ENCODE peak calls at places on chromosomes 2 and 18, in nine cellular contexts. One of them, this sample, is unnamed.

GRCh38 chr2:177682006-177682405 is 289.4 kb downstream of the AGPS start:
- DNase-seq in psoas muscle: no peak
- DNase-seq in foreskin fibroblast: no peak
- DNase-seq in AG04449: no peak
- DNase-seq in aorta: no peak
- DNase-seq in naive thymus-derived CD4-positive, alpha-beta T cell: no peak
- DNase-seq in uterus: no peak
- DNase-seq in fibroblast of lung: no peak
- DNase-seq in epithelial cell of esophagus: no peak
- DNase-seq in this sample: no peak

GRCh38 chr2:79611448-79612016 is 98.7 kb downstream of the CTNNA2 start:
- DNase-seq in epithelial cell of esophagus: no peak
- DNase-seq in AG04449: no peak
- DNase-seq in foreskin fibroblast: no peak
- DNase-seq in psoas muscle: no peak
- DNase-seq in naive thymus-derived CD4-positive, alpha-beta T cell: no peak
- DNase-seq in fibroblast of lung: no peak
- DNase-seq in uterus: no peak
- DNase-seq in aorta: no peak
- DNase-seq in this sample: no peak

GRCh38 chr2:71463342-71463654 is 9.9 kb downstream of the DYSF start:
- DNase-seq in fibroblast of lung: no peak
- DNase-seq in naive thymus-derived CD4-positive, alpha-beta T cell: no peak
- DNase-seq in AG04449: no peak
- DNase-seq in uterus: no peak
- DNase-seq in aorta: no peak
- DNase-seq in psoas muscle: no peak
- DNase-seq in epithelial cell of esophagus: no peak
- DNase-seq in foreskin fibroblast: no peak
- DNase-seq in this sample: no peak

GRCh38 chr18:40708726-40709125 is 1246.3 kb upstream of the PIK3C3 start:
- DNase-seq in fibroblast of lung: no peak
- DNase-seq in epithelial cell of esophagus: peak
- DNase-seq in aorta: no peak
- DNase-seq in AG04449: no peak
- DNase-seq in foreskin fibroblast: no peak
- DNase-seq in uterus: no peak
- DNase-seq in psoas muscle: no peak
- DNase-seq in naive thymus-derived CD4-positive, alpha-beta T cell: no peak
- DNase-seq in this sample: no peak

GRCh38 chr18:24277516-24277915 is 120.1 kb downstream of the OSBPL1A start:
- DNase-seq in epithelial cell of esophagus: no peak
- DNase-seq in aorta: no peak
- DNase-seq in foreskin fibroblast: no peak
- DNase-seq in naive thymus-derived CD4-positive, alpha-beta T cell: no peak
- DNase-seq in uterus: no peak
- DNase-seq in psoas muscle: no peak
- DNase-seq in AG04449: no peak
- DNase-seq in fibroblast of lung: no peak
- DNase-seq in this sample: no peak

GRCh38 chr2:223460774-223461211 is 141.4 kb downstream of the SCG2 start:
- DNase-seq in fibroblast of lung: peak
- DNase-seq in uterus: no peak
- DNase-seq in psoas muscle: no peak
- DNase-seq in AG04449: peak
- DNase-seq in epithelial cell of esophagus: peak
- DNase-seq in foreskin fibroblast: peak
- DNase-seq in aorta: no peak
- DNase-seq in naive thymus-derived CD4-positive, alpha-beta T cell: no peak
- DNase-seq in this sample: peak

GRCh38 chr2:177161741-177162440 is 50.7 kb upstream of the HNRNPA3 start:
- DNase-seq in psoas muscle: no peak
- DNase-seq in epithelial cell of esophagus: peak
- DNase-seq in fibroblast of lung: peak
- DNase-seq in foreskin fibroblast: peak
- DNase-seq in naive thymus-derived CD4-positive, alpha-beta T cell: peak
- DNase-seq in aorta: no peak
- DNase-seq in uterus: no peak
- DNase-seq in AG04449: no peak
- DNase-seq in this sample: peak

GRCh38 chr2:134718956-134719814 is at the start of gene TMEM163:
- DNase-seq in psoas muscle: peak
- DNase-seq in fibroblast of lung: no peak
- DNase-seq in aorta: no peak
- DNase-seq in epithelial cell of esophagus: peak
- DNase-seq in uterus: no peak
- DNase-seq in AG04449: no peak
- DNase-seq in naive thymus-derived CD4-positive, alpha-beta T cell: peak
- DNase-seq in foreskin fibroblast: peak
- DNase-seq in this sample: no peak

GRCh38 chr18:55402731-55403405 is 185.1 kb downstream of the TCF4 start:
- DNase-seq in uterus: no peak
- DNase-seq in naive thymus-derived CD4-positive, alpha-beta T cell: no peak
- DNase-seq in epithelial cell of esophagus: no peak
- DNase-seq in foreskin fibroblast: peak
- DNase-seq in AG04449: no peak
- DNase-seq in psoas muscle: no peak
- DNase-seq in fibroblast of lung: peak
- DNase-seq in aorta: no peak
- DNase-seq in this sample: peak

GRCh38 chr2:204544961-204545860 is at the start of gene PARD3B:
- DNase-seq in aorta: peak
- DNase-seq in psoas muscle: peak
- DNase-seq in uterus: peak
- DNase-seq in fibroblast of lung: peak
- DNase-seq in foreskin fibroblast: peak
- DNase-seq in epithelial cell of esophagus: peak
- DNase-seq in naive thymus-derived CD4-positive, alpha-beta T cell: peak
- DNase-seq in AG04449: no peak
- DNase-seq in this sample: peak

GRCh38 chr18:59748628-59749360 is 51.6 kb upstream of the CCBE1 start:
- DNase-seq in foreskin fibroblast: peak
- DNase-seq in epithelial cell of esophagus: peak
- DNase-seq in uterus: no peak
- DNase-seq in psoas muscle: no peak
- DNase-seq in AG04449: peak
- DNase-seq in fibroblast of lung: peak
- DNase-seq in naive thymus-derived CD4-positive, alpha-beta T cell: no peak
- DNase-seq in aorta: no peak
- DNase-seq in this sample: peak

GRCh38 chr2:42101641-42102605 is 54.1 kb downstream of the PKDCC start:
- DNase-seq in aorta: peak
- DNase-seq in naive thymus-derived CD4-positive, alpha-beta T cell: peak
- DNase-seq in fibroblast of lung: peak
- DNase-seq in uterus: peak
- DNase-seq in AG04449: peak
- DNase-seq in psoas muscle: peak
- DNase-seq in epithelial cell of esophagus: peak
- DNase-seq in foreskin fibroblast: peak
- DNase-seq in this sample: peak

GRCh38 chr18:67496469-67496868 is 20.1 kb downstream of the DSEL start:
- DNase-seq in naive thymus-derived CD4-positive, alpha-beta T cell: no peak
- DNase-seq in fibroblast of lung: no peak
- DNase-seq in psoas muscle: no peak
- DNase-seq in foreskin fibroblast: no peak
- DNase-seq in AG04449: no peak
- DNase-seq in aorta: no peak
- DNase-seq in uterus: no peak
- DNase-seq in epithelial cell of esophagus: no peak
- DNase-seq in this sample: no peak

GRCh38 chr2:215961981-215962380 is 51.4 kb downstream of the MREG start:
- DNase-seq in aorta: no peak
- DNase-seq in uterus: no peak
- DNase-seq in psoas muscle: no peak
- DNase-seq in AG04449: no peak
- DNase-seq in epithelial cell of esophagus: no peak
- DNase-seq in foreskin fibroblast: no peak
- DNase-seq in naive thymus-derived CD4-positive, alpha-beta T cell: no peak
- DNase-seq in fibroblast of lung: no peak
- DNase-seq in this sample: no peak

GRCh38 chr2:67997528-67998267 is 65.1 kb downstream of the C1D start:
- DNase-seq in fibroblast of lung: peak
- DNase-seq in psoas muscle: no peak
- DNase-seq in aorta: no peak
- DNase-seq in foreskin fibroblast: peak
- DNase-seq in naive thymus-derived CD4-positive, alpha-beta T cell: no peak
- DNase-seq in epithelial cell of esophagus: peak
- DNase-seq in AG04449: no peak
- DNase-seq in uterus: no peak
- DNase-seq in this sample: no peak
- H3K4me3 ChIP-seq in fibroblast of lung: no peak
- H3K4me3 ChIP-seq in psoas muscle: no peak
- H3K4me3 ChIP-seq in aorta: no peak
- H3K4me3 ChIP-seq in foreskin fibroblast: no peak
- H3K4me3 ChIP-seq in naive thymus-derived CD4-positive, alpha-beta T cell: no peak
- H3K4me3 ChIP-seq in epithelial cell of esophagus: peak
- H3K4me3 ChIP-seq in AG04449: no peak
- H3K4me3 ChIP-seq in uterus: no peak
- H3K4me3 ChIP-seq in this sample: no peak

DNA sequence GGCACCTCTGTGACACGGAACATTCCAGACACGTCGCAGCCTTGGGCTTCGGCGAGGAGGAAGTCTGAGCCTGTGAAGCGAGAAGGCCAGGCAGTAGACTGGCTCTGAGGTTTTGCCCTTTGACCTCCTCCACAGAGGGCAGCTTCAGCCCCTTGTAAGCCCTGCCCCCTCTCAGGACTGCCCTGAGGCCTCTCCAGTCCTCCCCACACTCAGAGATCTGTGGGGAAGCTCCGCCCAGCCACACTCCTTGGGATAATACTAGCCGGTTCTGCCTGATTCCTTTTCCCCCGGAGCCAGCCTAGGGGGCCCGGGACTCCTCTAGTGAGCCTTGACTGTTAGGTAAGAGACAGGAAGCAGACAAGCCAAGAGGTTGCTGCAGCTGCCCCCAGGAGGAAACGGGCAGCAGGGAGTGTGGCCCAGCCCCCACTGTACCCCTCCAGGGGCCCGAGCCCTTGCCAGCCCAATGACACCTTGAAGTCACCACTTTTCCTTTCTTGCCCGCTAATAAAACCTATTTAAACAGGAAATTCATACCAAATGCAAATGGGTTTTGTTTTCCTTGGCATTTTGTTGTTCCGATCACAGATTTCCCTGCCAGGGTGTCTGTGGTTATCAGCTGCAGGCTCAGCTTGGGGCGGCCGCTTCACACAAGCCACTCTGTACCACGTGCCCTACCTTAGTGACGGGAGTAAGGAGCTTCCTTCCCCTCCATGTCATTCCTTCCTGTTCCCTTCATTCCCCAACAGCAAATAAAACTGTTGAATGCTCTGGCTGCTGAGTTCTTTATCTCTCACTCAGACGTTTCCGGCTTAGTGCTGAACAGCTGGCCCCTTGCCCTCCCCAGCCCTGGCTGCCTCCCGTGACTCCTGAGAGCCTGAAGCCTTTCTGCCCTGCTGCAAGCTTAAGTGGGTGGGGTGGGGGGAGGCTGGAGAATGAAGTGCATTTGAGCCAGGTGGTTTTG is 124.7 kb downstream of the CABLES1 start:
- DNase-seq in fibroblast of lung: peak
- DNase-seq in uterus: peak
- DNase-seq in naive thymus-derived CD4-positive, alpha-beta T cell: peak
- DNase-seq in epithelial cell of esophagus: peak
- DNase-seq in foreskin fibroblast: peak
- DNase-seq in AG04449: peak
- DNase-seq in psoas muscle: peak
- DNase-seq in aorta: peak
- DNase-seq in this sample: peak
- H3K4me3 ChIP-seq in fibroblast of lung: no peak
- H3K4me3 ChIP-seq in uterus: peak
- H3K4me3 ChIP-seq in naive thymus-derived CD4-positive, alpha-beta T cell: peak
- H3K4me3 ChIP-seq in epithelial cell of esophagus: no peak
- H3K4me3 ChIP-seq in foreskin fibroblast: peak
- H3K4me3 ChIP-seq in AG04449: peak
- H3K4me3 ChIP-seq in psoas muscle: peak
- H3K4me3 ChIP-seq in aorta: no peak
- H3K4me3 ChIP-seq in this sample: peak

GRCh38 chr2:88055436-88056128 is at the start of gene KRCC1:
- DNase-seq in foreskin fibroblast: peak
- DNase-seq in aorta: peak
- DNase-seq in naive thymus-derived CD4-positive, alpha-beta T cell: peak
- DNase-seq in AG04449: peak
- DNase-seq in epithelial cell of esophagus: peak
- DNase-seq in psoas muscle: peak
- DNase-seq in fibroblast of lung: peak
- DNase-seq in uterus: peak
- DNase-seq in this sample: peak

GRCh38 chr2:88054300-88055048 is 1.1 kb downstream of the KRCC1 start:
- DNase-seq in foreskin fibroblast: peak
- DNase-seq in epithelial cell of esophagus: no peak
- DNase-seq in uterus: no peak
- DNase-seq in psoas muscle: no peak
- DNase-seq in AG04449: no peak
- DNase-seq in fibroblast of lung: peak
- DNase-seq in aorta: no peak
- DNase-seq in naive thymus-derived CD4-positive, alpha-beta T cell: peak
- DNase-seq in this sample: peak

GRCh38 chr2:88055049-88055435 is 541 bp downstream of the KRCC1 start:
- DNase-seq in fibroblast of lung: peak
- DNase-seq in uterus: no peak
- DNase-seq in AG04449: no peak
- DNase-seq in psoas muscle: no peak
- DNase-seq in foreskin fibroblast: peak
- DNase-seq in aorta: no peak
- DNase-seq in epithelial cell of esophagus: peak
- DNase-seq in naive thymus-derived CD4-positive, alpha-beta T cell: no peak
- DNase-seq in this sample: peak

GRCh38 chr2:88051792-88052191 is 3.8 kb downstream of the KRCC1 start:
- DNase-seq in psoas muscle: no peak
- DNase-seq in AG04449: no peak
- DNase-seq in foreskin fibroblast: no peak
- DNase-seq in uterus: no peak
- DNase-seq in aorta: no peak
- DNase-seq in fibroblast of lung: no peak
- DNase-seq in naive thymus-derived CD4-positive, alpha-beta T cell: no peak
- DNase-seq in epithelial cell of esophagus: no peak
- DNase-seq in this sample: no peak

DNA sequence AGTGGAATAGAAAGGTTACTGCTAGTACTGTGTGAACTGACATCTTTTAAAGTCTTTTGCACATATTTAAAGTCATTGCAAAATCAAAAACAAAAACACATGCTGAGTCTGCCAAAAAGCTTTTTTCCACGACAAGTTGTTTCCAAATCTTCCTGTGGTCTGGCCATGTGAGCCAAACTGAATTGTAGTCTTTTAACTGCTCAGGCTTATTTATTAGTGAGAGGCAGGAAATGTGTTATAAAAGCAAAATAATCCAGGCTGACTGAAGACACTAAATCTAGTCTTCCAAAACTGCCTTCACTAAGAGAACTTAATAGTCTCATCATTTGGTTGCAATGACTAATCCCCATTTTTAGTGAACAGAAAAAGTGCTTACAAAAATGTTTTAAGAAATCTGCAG is 2.3 kb downstream of the KRCC1 start:
- DNase-seq in uterus: no peak
- DNase-seq in psoas muscle: no peak
- DNase-seq in aorta: no peak
- DNase-seq in fibroblast of lung: peak
- DNase-seq in naive thymus-derived CD4-positive, alpha-beta T cell: no peak
- DNase-seq in epithelial cell of esophagus: no peak
- DNase-seq in foreskin fibroblast: peak
- DNase-seq in AG04449: peak
- DNase-seq in this sample: peak
- H3K4me3 ChIP-seq in uterus: no peak
- H3K4me3 ChIP-seq in psoas muscle: peak
- H3K4me3 ChIP-seq in aorta: no peak
- H3K4me3 ChIP-seq in fibroblast of lung: peak
- H3K4me3 ChIP-seq in naive thymus-derived CD4-positive, alpha-beta T cell: no peak
- H3K4me3 ChIP-seq in epithelial cell of esophagus: no peak
- H3K4me3 ChIP-seq in foreskin fibroblast: peak
- H3K4me3 ChIP-seq in AG04449: no peak
- H3K4me3 ChIP-seq in this sample: peak

GRCh38 chr18:3703732-3704176 is 253.8 kb downstream of the TGIF1 start:
- DNase-seq in epithelial cell of esophagus: peak
- DNase-seq in aorta: peak
- DNase-seq in fibroblast of lung: peak
- DNase-seq in psoas muscle: peak
- DNase-seq in naive thymus-derived CD4-positive, alpha-beta T cell: peak
- DNase-seq in AG04449: peak
- DNase-seq in uterus: peak
- DNase-seq in foreskin fibroblast: peak
- DNase-seq in this sample: peak
- H3K4me3 ChIP-seq in epithelial cell of esophagus: no peak
- H3K4me3 ChIP-seq in aorta: no peak
- H3K4me3 ChIP-seq in fibroblast of lung: no peak
- H3K4me3 ChIP-seq in psoas muscle: no peak
- H3K4me3 ChIP-seq in naive thymus-derived CD4-positive, alpha-beta T cell: no peak
- H3K4me3 ChIP-seq in AG04449: no peak
- H3K4me3 ChIP-seq in uterus: no peak
- H3K4me3 ChIP-seq in foreskin fibroblast: no peak
- H3K4me3 ChIP-seq in this sample: peak

This sample was measured in fibroblast of villous mesenchyme.